ENCODE peak calls at places on chromosomes 11 and 22, in five cellular contexts. B is NCI-H1092 treated with DMSO at 0.1 percent for 48 hours, L is iris pigment epithelial cell, A is GM23338, Y is anterior cingulate cortex. D is an unnamed sample.

GRCh38 chr22:21697021-21697771 is 31.4 kb downstream of the PPIL2 start:
- DNase-seq in B (no peak), L (no peak), A (no peak), Y (no peak), D (no peak)

GRCh38 chr11:100761806-100762205 is 74.7 kb downstream of the ARHGAP42 start:
- DNase-seq in B (no peak), L (no peak), A (no peak), Y (no peak), D (no peak)

GRCh38 chr11:638616-639323 is 1.7 kb downstream of the DRD4 start:
- DNase-seq in B (no peak), L (peak), A (peak), Y (no peak), D (no peak)

GRCh38 chr11:2377511-2378443 is 667 bp downstream of the CD81 start:
- DNase-seq in B (peak), L (peak), A (peak), Y (no peak), D (no peak)

GRCh38 chr22:46915978-46916730 is 153.7 kb downstream of the TBC1D22A start:
- DNase-seq in B (no peak), L (no peak), A (no peak), Y (no peak), D (no peak)

GRCh38 chr11:1741741-1742140 is 8.7 kb downstream of the IFITM10 start:
- DNase-seq in B (no peak), L (no peak), A (no peak), Y (no peak), D (no peak)

GRCh38 chr11:63564785-63565350 is 1.7 kb upstream of the PLAAT2 start:
- DNase-seq in B (no peak), L (no peak), A (no peak), Y (no peak), D (no peak)

GRCh38 chr22:25709758-25710157 is 32.2 kb upstream of the MYO18B start:
- DNase-seq in B (no peak), L (no peak), A (no peak), Y (no peak), D (no peak)

GRCh38 chr11:80632156-80632555 is 1191.3 kb upstream of the TENM4 start:
- DNase-seq in B (no peak), L (no peak), A (no peak), Y (no peak), D (no peak)

GRCh38 chr22:23071163-23072034 is 1.1 kb downstream of the GNAZ start:
- DNase-seq in B (no peak), L (no peak), A (no peak), Y (no peak), D (no peak)

GRCh38 chr11:69705246-69705856 is 1.5 kb upstream of the FGF19 start:
- DNase-seq in B (peak), L (no peak), A (no peak), Y (no peak), D (no peak)

GRCh38 chr22:50209893-50210292 is 9.1 kb downstream of the SELENOO start:
- DNase-seq in B (no peak), L (peak), A (peak), Y (no peak), D (peak)

GRCh38 chr11:102429691-102430090 is 22.9 kb downstream of the TMEM123 start:
- DNase-seq in B (no peak), L (no peak), A (no peak), Y (no peak), D (no peak)

GRCh38 chr11:9736365-9736764 is 72.5 kb downstream of the SWAP70 start:
- DNase-seq in B (no peak), L (no peak), A (no peak), Y (no peak), D (no peak)

GRCh38 chr11:65432686-65433582 is 10.3 kb downstream of the NEAT1 start:
- DNase-seq in B (peak), L (peak), A (peak), Y (no peak), D (no peak)

GRCh38 chr11:132941024-132941646 is 591.2 kb downstream of the OPCML start:
- DNase-seq in B (peak), L (peak), A (peak), Y (no peak), D (no peak)

GRCh38 chr11:94183886-94184264 is 55.2 kb downstream of the PANX1 start:
- DNase-seq in B (no peak), L (peak), A (peak), Y (no peak), D (peak)

GRCh38 chr22:27336151-27337090 is 465.1 kb downstream of the MN1 start:
- DNase-seq in B (no peak), L (no peak), A (no peak), Y (no peak), D (no peak)

GRCh38 chr11:22875869-22876473 is 15.7 kb upstream of the CCDC179 start:
- DNase-seq in B (peak), L (peak), A (peak), Y (no peak), D (peak)

GRCh38 chr22:35649026-35649553 is 844 bp downstream of the APOL6 start:
- DNase-seq in B (no peak), L (no peak), A (no peak), Y (no peak), D (no peak)

GRCh38 chr11:79485694-79486093 is 44.9 kb upstream of the TENM4 start:
- DNase-seq in B (no peak), L (no peak), A (peak), Y (no peak), D (no peak)

GRCh38 chr11:14288189-14288935 is 70.6 kb downstream of the RRAS2 start:
- DNase-seq in B (no peak), L (peak), A (no peak), Y (no peak), D (no peak)